ENCODE peak calls at places on chromosomes 1 and 21, in eight cellular contexts. One of them, this sample, is unnamed.

GRCh38 chr1:42947965-42948732 is 10.5 kb downstream of the SLC2A1 start:
- DNase-seq in heart right ventricle: no peak
- DNase-seq in occipital lobe: no peak
- DNase-seq in HCEC 1CT: no peak
- DNase-seq in mammary epithelial cell: no peak
- DNase-seq in thoracic aorta: no peak
- DNase-seq in RPMI8226: no peak
- DNase-seq in amygdala: no peak
- DNase-seq in this sample: no peak

GRCh38 chr1:200034821-200035396 is 7.4 kb downstream of the NR5A2 start:
- DNase-seq in amygdala: no peak
- DNase-seq in heart right ventricle: no peak
- DNase-seq in HCEC 1CT: peak
- DNase-seq in occipital lobe: no peak
- DNase-seq in thoracic aorta: no peak
- DNase-seq in RPMI8226: peak
- DNase-seq in mammary epithelial cell: no peak
- DNase-seq in this sample: no peak

GRCh38 chr1:218592688-218593087 is 247.6 kb downstream of the TGFB2 start:
- DNase-seq in mammary epithelial cell: peak
- DNase-seq in heart right ventricle: no peak
- DNase-seq in thoracic aorta: no peak
- DNase-seq in amygdala: no peak
- DNase-seq in RPMI8226: no peak
- DNase-seq in occipital lobe: no peak
- DNase-seq in HCEC 1CT: no peak
- DNase-seq in this sample: no peak

GRCh38 chr21:35414511-35415139 is 365.5 kb upstream of the RUNX1 start:
- DNase-seq in RPMI8226: no peak
- DNase-seq in heart right ventricle: no peak
- DNase-seq in mammary epithelial cell: no peak
- DNase-seq in occipital lobe: no peak
- DNase-seq in thoracic aorta: no peak
- DNase-seq in amygdala: no peak
- DNase-seq in HCEC 1CT: no peak
- DNase-seq in this sample: no peak

GRCh38 chr1:111190931-111191451 is 9.5 kb downstream of the DENND2D start:
- DNase-seq in RPMI8226: no peak
- DNase-seq in HCEC 1CT: peak
- DNase-seq in occipital lobe: no peak
- DNase-seq in heart right ventricle: no peak
- DNase-seq in amygdala: no peak
- DNase-seq in mammary epithelial cell: no peak
- DNase-seq in thoracic aorta: no peak
- DNase-seq in this sample: no peak

GRCh38 chr1:220544901-220545303 is 17.0 kb downstream of the MARK1 start:
- DNase-seq in HCEC 1CT: no peak
- DNase-seq in amygdala: no peak
- DNase-seq in thoracic aorta: no peak
- DNase-seq in mammary epithelial cell: no peak
- DNase-seq in occipital lobe: no peak
- DNase-seq in RPMI8226: peak
- DNase-seq in heart right ventricle: no peak
- DNase-seq in this sample: peak

GRCh38 chr21:30337644-30338170 is at the start of gene KRTAP27-1:
- DNase-seq in heart right ventricle: no peak
- DNase-seq in mammary epithelial cell: peak
- DNase-seq in RPMI8226: no peak
- DNase-seq in thoracic aorta: no peak
- DNase-seq in HCEC 1CT: no peak
- DNase-seq in occipital lobe: no peak
- DNase-seq in amygdala: no peak
- DNase-seq in this sample: no peak

GRCh38 chr1:113893267-113893666 is 5.9 kb upstream of the BCL2L15 start:
- DNase-seq in amygdala: no peak
- DNase-seq in heart right ventricle: no peak
- DNase-seq in RPMI8226: no peak
- DNase-seq in thoracic aorta: no peak
- DNase-seq in occipital lobe: no peak
- DNase-seq in mammary epithelial cell: no peak
- DNase-seq in HCEC 1CT: no peak
- DNase-seq in this sample: no peak

GRCh38 chr21:44496900-44497550 is 41.7 kb downstream of the LRRC3 start:
- DNase-seq in HCEC 1CT: no peak
- DNase-seq in thoracic aorta: no peak
- DNase-seq in occipital lobe: no peak
- DNase-seq in RPMI8226: no peak
- DNase-seq in mammary epithelial cell: no peak
- DNase-seq in heart right ventricle: no peak
- DNase-seq in amygdala: no peak
- DNase-seq in this sample: no peak

GRCh38 chr1:23341829-23342697 is 2.0 kb downstream of the HNRNPR start:
- DNase-seq in amygdala: no peak
- DNase-seq in heart right ventricle: no peak
- DNase-seq in occipital lobe: no peak
- DNase-seq in thoracic aorta: no peak
- DNase-seq in RPMI8226: peak
- DNase-seq in mammary epithelial cell: peak
- DNase-seq in HCEC 1CT: peak
- DNase-seq in this sample: no peak

GRCh38 chr21:14591882-14592281 is 45.8 kb upstream of the SAMSN1 start:
- DNase-seq in thoracic aorta: no peak
- DNase-seq in occipital lobe: no peak
- DNase-seq in HCEC 1CT: no peak
- DNase-seq in heart right ventricle: no peak
- DNase-seq in amygdala: no peak
- DNase-seq in mammary epithelial cell: no peak
- DNase-seq in RPMI8226: no peak
- DNase-seq in this sample: no peak

GRCh38 chr1:20603473-20604464 is 14.9 kb downstream of the CDA start:
- DNase-seq in amygdala: no peak
- DNase-seq in HCEC 1CT: peak
- DNase-seq in RPMI8226: no peak
- DNase-seq in heart right ventricle: no peak
- DNase-seq in thoracic aorta: no peak
- DNase-seq in occipital lobe: no peak
- DNase-seq in mammary epithelial cell: peak
- DNase-seq in this sample: peak

GRCh38 chr1:211476200-211476849 is 15.6 kb downstream of the RD3 start:
- DNase-seq in thoracic aorta: peak
- DNase-seq in amygdala: no peak
- DNase-seq in RPMI8226: peak
- DNase-seq in occipital lobe: peak
- DNase-seq in heart right ventricle: peak
- DNase-seq in mammary epithelial cell: peak
- DNase-seq in HCEC 1CT: peak
- DNase-seq in this sample: peak

GRCh38 chr1:204478166-204478899 is 16.3 kb downstream of the PIK3C2B start:
- DNase-seq in RPMI8226: no peak
- DNase-seq in thoracic aorta: no peak
- DNase-seq in occipital lobe: no peak
- DNase-seq in mammary epithelial cell: no peak
- DNase-seq in heart right ventricle: no peak
- DNase-seq in HCEC 1CT: no peak
- DNase-seq in amygdala: no peak
- DNase-seq in this sample: no peak

This sample was measured in AG08396.